ENCODE peak calls at places on chromosomes 12 and 14, in four cellular contexts. N, V, F and G are unnamed samples.

GRCh38 chr12:94186461-94187237 is 38.3 kb downstream of the PLXNC1 start:
- DNase-seq in V (no peak), F (no peak), N (no peak), G (peak; percentile 39)

GRCh38 chr12:117142094-117142493 is 42.9 kb upstream of the TESC start:
- DNase-seq in F (no peak), N (no peak), V (no peak), G (no peak)

GRCh38 chr12:106446429-106447092 is 89.0 kb downstream of the POLR3B start:
- DNase-seq in V (no peak), F (no peak), N (no peak), G (no peak)

GRCh38 chr12:10171954-10172353 is at the start of gene OLR1:
- DNase-seq in F (no peak), V (no peak), N (peak; percentile 24), G (no peak)

GRCh38 chr14:100138955-100139354 is 20.5 kb downstream of the DEGS2 start:
- DNase-seq in N (no peak), F (no peak), V (no peak), G (no peak)

GRCh38 chr12:80967565-80967964 is 29.8 kb upstream of the LIN7A start:
- DNase-seq in N (no peak), V (no peak), F (no peak), G (no peak)

GRCh38 chr14:68248481-68249255 is 429.1 kb downstream of the RAD51B start:
- DNase-seq in N (peak; percentile 53), F (peak; percentile 23), V (no peak), G (no peak)

GRCh38 chr12:54472494-54473262 is 724 bp downstream of the GTSF1 start:
- DNase-seq in N (no peak), F (no peak), V (no peak), G (no peak)

GRCh38 chr12:108123382-108123781 is 5.7 kb upstream of the WSCD2 start:
- DNase-seq in V (no peak), N (no peak), F (no peak), G (no peak)

GRCh38 chr14:92460541-92460915 is 53.1 kb upstream of the RIN3 start:
- DNase-seq in V (no peak), N (no peak), F (no peak), G (no peak)

GRCh38 chr14:85917631-85918030 is 387.7 kb downstream of the FLRT2 start:
- DNase-seq in F (no peak), N (no peak), V (no peak), G (no peak)

GRCh38 chr14:21043387-21044105 is 1.4 kb downstream of the RNASE7 start:
- DNase-seq in F (no peak), V (no peak), N (no peak), G (no peak)

GRCh38 chr12:106078358-106079025 is 60.3 kb downstream of the NUAK1 start:
- DNase-seq in N (peak; percentile 80), V (peak; percentile 15), F (no peak), G (no peak)

GRCh38 chr12:111650912-111651311 is 34.8 kb downstream of the BRAP start:
- DNase-seq in F (no peak), N (no peak), V (no peak), G (no peak)

GRCh38 chr12:54337280-54337842 is 12.4 kb downstream of the COPZ1 start:
- DNase-seq in V (no peak), F (no peak), N (no peak), G (no peak)

GRCh38 chr12:67534671-67535070 is 113.9 kb upstream of the DYRK2 start:
- DNase-seq in V (no peak), F (no peak), N (peak; percentile 85), G (no peak)

GRCh38 chr14:102196008-102196407 is 56.3 kb downstream of the WDR20 start:
- DNase-seq in F (no peak), N (no peak), V (no peak), G (no peak)

GRCh38 chr12:117380083-117380482 is 18.7 kb upstream of the NOS1 start:
- DNase-seq in V (no peak), N (no peak), F (no peak), G (no peak)

GRCh38 chr14:75660238-75660629 is 442 bp downstream of the ERG28 start:
- DNase-seq in V (no peak), F (no peak), N (no peak), G (no peak)

GRCh38 chr12:7269273-7269672 is 34.6 kb upstream of the ACSM4 start:
- DNase-seq in V (no peak), F (no peak), N (no peak), G (no peak)

GRCh38 chr12:101455685-101456084 is 19.5 kb upstream of the SPIC start:
- DNase-seq in F (peak; percentile 60), V (no peak), N (no peak), G (no peak)

GRCh38 chr12:116319851-116320621 is 42.5 kb upstream of the MED13L start:
- DNase-seq in N (peak; percentile 95), F (no peak), V (peak; percentile 53), G (no peak)

GRCh38 chr12:93954160-93955112 is 193.9 kb upstream of the PLXNC1 start:
- DNase-seq in N (peak; percentile 29), V (no peak), F (no peak), G (no peak)

GRCh38 chr14:42855159-42855558 is 1248.5 kb downstream of the LRFN5 start:
- DNase-seq in F (no peak), N (no peak), V (no peak), G (no peak)

GRCh38 chr12:110102255-110102654 is 21.9 kb upstream of the IFT81 start:
- DNase-seq in F (peak; percentile 61), N (peak; percentile 74), V (no peak), G (no peak)
- TF ChIP-seq CTCF in F (peak; percentile 58), N (peak; percentile 80), V (peak; percentile 14), G (no peak)

DNA sequence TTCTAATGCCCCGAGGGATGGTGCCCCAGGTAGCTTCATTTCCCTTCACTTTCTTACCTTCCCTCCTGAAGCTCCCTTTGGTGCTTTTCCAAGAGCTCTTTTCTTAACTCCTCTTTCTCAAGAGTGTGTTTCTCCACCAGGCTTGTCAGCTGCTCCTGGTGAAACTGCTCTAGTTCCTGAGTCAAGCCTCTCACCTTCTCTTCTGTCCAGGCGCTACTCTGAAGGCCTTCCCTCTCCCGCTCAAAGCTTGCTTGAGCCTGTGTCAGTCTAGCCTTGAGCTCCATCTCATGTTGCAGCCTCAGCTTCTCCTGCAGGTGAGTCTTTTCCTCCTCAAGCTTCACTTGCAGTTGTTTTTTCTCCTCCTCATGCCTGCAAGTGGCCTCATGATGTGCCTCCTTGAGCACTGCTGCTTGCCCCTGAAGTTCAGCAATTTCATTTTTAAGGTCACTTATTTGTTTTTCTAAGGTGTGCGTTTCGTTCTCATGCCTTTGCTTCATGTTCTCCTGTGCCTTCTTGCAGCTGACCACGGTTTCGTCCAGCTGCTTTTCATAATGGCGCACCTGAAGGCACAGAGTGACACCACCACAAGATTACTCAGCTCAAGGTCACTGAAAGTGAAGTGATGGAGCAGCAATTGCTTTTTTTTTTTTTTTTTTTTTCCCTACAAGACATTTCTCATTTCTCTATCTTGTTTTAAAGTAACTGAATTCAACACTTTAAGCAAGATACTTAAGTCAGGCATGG is 71.0 kb downstream of the NIN start:
- DNase-seq in N (no peak), V (no peak), F (no peak), G (no peak)
- TF ChIP-seq CTCF in N (no peak), V (no peak), F (no peak), G (no peak)

GRCh38 chr12:52561880-52562449 is 9.0 kb upstream of the KRT71 start:
- DNase-seq in N (no peak), V (no peak), F (no peak), G (no peak)
- TF ChIP-seq CTCF in N (peak; percentile 65), V (no peak), F (peak; percentile 16), G (peak; percentile 48)

GRCh38 chr14:89015016-89015415 is 190.6 kb downstream of the TTC8 start:
- DNase-seq in N (no peak), F (no peak), V (no peak), G (no peak)
- TF ChIP-seq CTCF in N (peak; percentile 64), F (peak; percentile 1), V (no peak), G (no peak)

GRCh38 chr12:50057000-50057841 is at the start of gene ASIC1:
- DNase-seq in N (peak; percentile 19), F (peak; percentile 66), V (peak; percentile 60), G (peak; percentile 67)
- TF ChIP-seq CTCF in N (peak; percentile 36), F (peak; percentile 9), V (no peak), G (peak; percentile 29)

GRCh38 chr14:93533864-93534263 is 103.1 kb downstream of the UNC79 start:
- DNase-seq in F (no peak), N (no peak), V (no peak), G (no peak)

GRCh38 chr14:93536945-93537344 is 106.2 kb downstream of the UNC79 start:
- DNase-seq in V (no peak), F (no peak), N (no peak), G (no peak)

GRCh38 chr14:93537962-93538361 is 107.2 kb downstream of the UNC79 start:
- DNase-seq in V (no peak), N (no peak), F (no peak), G (no peak)

GRCh38 chr14:93540235-93540634 is 109.5 kb downstream of the UNC79 start:
- DNase-seq in N (no peak), F (no peak), V (no peak), G (no peak)

GRCh38 chr14:93538411-93538810 is 107.7 kb downstream of the UNC79 start:
- DNase-seq in V (no peak), N (no peak), F (peak; percentile 7), G (no peak)
- TF ChIP-seq CTCF in V (no peak), N (no peak), F (no peak), G (no peak)

DNA sequence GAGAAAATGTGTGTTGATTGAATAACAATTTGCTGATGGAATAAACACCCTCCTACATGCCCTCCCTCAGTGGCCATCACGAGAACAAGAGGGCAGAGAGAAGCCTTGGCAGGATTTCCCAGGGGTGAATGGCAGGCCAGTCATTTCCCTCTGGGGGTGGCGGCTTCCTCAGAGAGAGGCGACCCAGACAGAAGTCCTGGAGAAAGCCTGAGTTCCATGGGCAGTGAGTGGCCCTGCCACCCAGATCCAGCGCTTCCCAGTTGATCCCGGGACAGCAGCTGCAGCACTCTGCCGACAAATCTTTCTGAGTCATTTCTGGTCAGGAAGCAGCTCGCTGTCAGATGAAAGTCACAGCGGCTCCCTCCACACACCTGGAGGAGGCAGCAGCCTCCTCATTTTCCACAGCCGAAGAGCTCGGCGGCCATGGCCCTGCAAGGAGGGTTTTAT is 123.0 kb downstream of the SCARB1 start:
- DNase-seq in V (peak; percentile 50), N (peak; percentile 71), F (peak; percentile 44), G (no peak)
- TF ChIP-seq CTCF in V (no peak), N (peak; percentile 43), F (peak; percentile 41), G (no peak)

GRCh38 chr14:24315807-24316596 is 4.7 kb downstream of the LTB4R start:
- DNase-seq in N (no peak), F (no peak), V (peak; percentile 75), G (no peak)
- TF ChIP-seq CTCF in N (no peak), F (no peak), V (peak; percentile 36), G (peak; percentile 13)